ENCODE peak calls at places on chromosome 3, in nine cellular contexts. X is uterus, O is Peyer's patch, V is transverse colon, S is heart left ventricle, W is K562, C is ovary, I is A549, F is spleen. J is an unnamed sample.

GRCh38 chr3:112884678-112885290 is 38.1 kb upstream of the CD200R1L start:
- DNase-seq in X (no peak), O (no peak), V (no peak), S (no peak), W (no peak), C (no peak), I (no peak), F (no peak), J (no peak)

GRCh38 chr3:143119974-143120715 is 574 bp downstream of the CHST2 start:
- DNase-seq in X (no peak), O (peak), V (peak), S (peak), W (peak), C (no peak), I (peak), F (peak), J (no peak)

GRCh38 chr3:83011471-83011870 is 1250.0 kb upstream of the GBE1 start:
- DNase-seq in X (no peak), O (no peak), V (no peak), S (no peak), W (no peak), C (no peak), I (no peak), F (no peak), J (no peak)

GRCh38 chr3:66485291-66485968 is 15.4 kb downstream of the LRIG1 start:
- DNase-seq in X (no peak), O (peak), V (no peak), S (no peak), W (no peak), C (peak), I (no peak), F (no peak), J (no peak)

GRCh38 chr3:97821413-97821809 is 400 bp upstream of the CRYBG3 start:
- DNase-seq in X (no peak), O (peak), V (peak), S (peak), W (no peak), C (peak), I (no peak), F (peak), J (no peak)

GRCh38 chr3:123700791-123701712 is 116.2 kb upstream of the HACD2 start:
- DNase-seq in X (peak), O (no peak), V (peak), S (no peak), W (no peak), C (peak), I (no peak), F (no peak), J (no peak)

GRCh38 chr3:9308298-9308990 is 54.4 kb upstream of the THUMPD3 start:
- DNase-seq in X (no peak), O (no peak), V (no peak), S (no peak), W (no peak), C (no peak), I (no peak), F (no peak), J (no peak)

GRCh38 chr3:57706462-57706861 is 13.6 kb upstream of the DENND6A start:
- DNase-seq in X (no peak), O (no peak), V (no peak), S (no peak), W (no peak), C (no peak), I (peak), F (no peak), J (peak)

GRCh38 chr3:32959370-32959769 is 7.9 kb downstream of the CCR4 start:
- DNase-seq in X (no peak), O (no peak), V (no peak), S (no peak), W (no peak), C (no peak), I (no peak), F (no peak), J (no peak)

GRCh38 chr3:135444058-135444457 is 521.5 kb upstream of the PPP2R3A start:
- DNase-seq in X (no peak), O (no peak), V (no peak), S (no peak), W (no peak), C (no peak), I (no peak), F (no peak), J (no peak)

GRCh38 chr3:140292684-140293083 is 357.7 kb downstream of the CLSTN2 start:
- DNase-seq in X (peak), O (no peak), V (no peak), S (peak), W (no peak), C (peak), I (no peak), F (no peak), J (no peak)

GRCh38 chr3:128946411-128946810 is 47.5 kb downstream of the CFAP92 start:
- DNase-seq in X (no peak), O (no peak), V (no peak), S (no peak), W (no peak), C (no peak), I (no peak), F (no peak), J (no peak)

GRCh38 chr3:17942856-17943255 is 200.4 kb upstream of the TBC1D5 start:
- DNase-seq in X (no peak), O (no peak), V (no peak), S (no peak), W (no peak), C (no peak), I (no peak), F (no peak), J (no peak)

GRCh38 chr3:187935623-187936156 is 190.4 kb upstream of the BCL6 start:
- DNase-seq in X (no peak), O (peak), V (peak), S (no peak), W (no peak), C (no peak), I (no peak), F (peak), J (no peak)

GRCh38 chr3:167198949-167199348 is 181.1 kb downstream of the ZBBX start:
- DNase-seq in X (no peak), O (no peak), V (no peak), S (no peak), W (no peak), C (no peak), I (no peak), F (no peak), J (no peak)

GRCh38 chr3:128243602-128244504 is 90.6 kb downstream of the EEFSEC start:
- DNase-seq in X (no peak), O (no peak), V (no peak), S (no peak), W (no peak), C (no peak), I (no peak), F (no peak), J (no peak)

GRCh38 chr3:96877510-96877909 is 63.1 kb downstream of the EPHA6 start:
- DNase-seq in X (no peak), O (no peak), V (no peak), S (no peak), W (no peak), C (no peak), I (no peak), F (no peak), J (no peak)

GRCh38 chr3:87855626-87856025 is 203.2 kb downstream of the CGGBP1 start:
- DNase-seq in X (no peak), O (no peak), V (no peak), S (no peak), W (no peak), C (no peak), I (peak), F (no peak), J (no peak)

GRCh38 chr3:123739146-123739545 is 145.0 kb downstream of the MYLK start:
- DNase-seq in X (no peak), O (no peak), V (no peak), S (no peak), W (no peak), C (no peak), I (no peak), F (no peak), J (no peak)

GRCh38 chr3:3015472-3016089 is 94.6 kb downstream of the IL5RA start:
- DNase-seq in X (no peak), O (no peak), V (no peak), S (no peak), W (no peak), C (no peak), I (peak), F (no peak), J (peak)

GRCh38 chr3:64591606-64592005 is 96.2 kb downstream of the ADAMTS9 start:
- DNase-seq in X (no peak), O (no peak), V (no peak), S (no peak), W (no peak), C (no peak), I (no peak), F (no peak), J (no peak)

GRCh38 chr3:114880078-114880477 is 267.0 kb downstream of the ZBTB20 start:
- DNase-seq in X (no peak), O (no peak), V (no peak), S (no peak), W (no peak), C (peak), I (peak), F (no peak), J (peak)

GRCh38 chr3:9669720-9670432 is 20.6 kb downstream of the MTMR14 start:
- DNase-seq in X (no peak), O (no peak), V (no peak), S (no peak), W (no peak), C (peak), I (no peak), F (peak), J (no peak)

GRCh38 chr3:185677146-185677829 is 91.2 kb downstream of the SENP2 start:
- DNase-seq in X (no peak), O (no peak), V (no peak), S (no peak), W (peak), C (no peak), I (peak), F (no peak), J (peak)

GRCh38 chr3:33144433-33144832 is 30.6 kb downstream of the CRTAP start:
- DNase-seq in X (no peak), O (no peak), V (no peak), S (no peak), W (peak), C (no peak), I (peak), F (no peak), J (no peak)

GRCh38 chr3:38496131-38496910 is at the start of gene EXOG:
- DNase-seq in X (peak), O (peak), V (peak), S (peak), W (peak), C (peak), I (peak), F (peak), J (peak)

GRCh38 chr3:108486910-108487309 is 23.5 kb downstream of the MYH15 start:
- DNase-seq in X (no peak), O (no peak), V (no peak), S (no peak), W (no peak), C (no peak), I (peak), F (no peak), J (no peak)

GRCh38 chr3:142086581-142087090 is 62.7 kb downstream of the TFDP2 start:
- DNase-seq in X (no peak), O (peak), V (peak), S (no peak), W (no peak), C (no peak), I (peak), F (no peak), J (no peak)

GRCh38 chr3:172397716-172398405 is 50.4 kb downstream of the GHSR start:
- DNase-seq in X (no peak), O (no peak), V (no peak), S (no peak), W (no peak), C (no peak), I (peak), F (no peak), J (no peak)

GRCh38 chr3:10287936-10288574 is 4.7 kb downstream of the GHRL start:
- DNase-seq in X (no peak), O (no peak), V (no peak), S (no peak), W (no peak), C (no peak), I (no peak), F (no peak), J (no peak)

GRCh38 chr3:101852315-101852714 is 3.0 kb downstream of the NFKBIZ start:
- DNase-seq in X (no peak), O (no peak), V (no peak), S (no peak), W (no peak), C (no peak), I (no peak), F (no peak), J (no peak)

GRCh38 chr3:101854608-101855304 is 5.4 kb downstream of the NFKBIZ start:
- DNase-seq in X (no peak), O (no peak), V (no peak), S (no peak), W (no peak), C (no peak), I (peak), F (no peak), J (no peak)

GRCh38 chr3:101852983-101853382 is 3.7 kb downstream of the NFKBIZ start:
- DNase-seq in X (no peak), O (no peak), V (no peak), S (no peak), W (no peak), C (no peak), I (no peak), F (no peak), J (no peak)

GRCh38 chr3:101853971-101854370 is 4.7 kb downstream of the NFKBIZ start:
- DNase-seq in X (no peak), O (no peak), V (no peak), S (no peak), W (no peak), C (no peak), I (no peak), F (no peak), J (no peak)

DNA sequence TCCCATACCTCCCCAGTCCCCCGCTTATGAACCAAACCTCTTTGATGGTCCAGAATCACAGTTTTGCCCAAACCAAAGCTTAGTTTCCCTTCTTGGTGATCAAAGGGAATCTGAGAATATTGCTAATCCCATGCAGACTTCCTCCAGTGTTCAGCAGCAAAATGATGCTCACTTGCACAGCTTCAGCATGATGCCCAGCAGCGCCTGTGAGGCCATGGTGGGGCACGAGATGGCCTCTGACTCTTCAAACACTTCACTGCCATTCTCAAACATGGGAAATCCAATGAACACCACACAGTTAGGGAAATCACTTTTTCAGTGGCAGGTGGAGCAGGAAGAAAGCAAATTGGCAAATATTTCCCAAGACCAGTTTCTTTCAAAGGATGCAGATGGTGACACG is 4.2 kb downstream of the NFKBIZ start:
- DNase-seq in X (no peak), O (no peak), V (no peak), S (no peak), W (no peak), C (no peak), I (no peak), F (no peak), J (no peak)
- TF ChIP-seq POLR2A in X (no peak), O (no peak), V (no peak), S (no peak), W (no peak), C (no peak), I (no peak), F (no peak), J (no peak)

GRCh38 chr3:49121244-49121671 is 635 bp upstream of the USP19 start:
- DNase-seq in X (no peak), O (peak), V (no peak), S (peak), W (no peak), C (no peak), I (no peak), F (no peak), J (no peak)

GRCh38 chr3:49122022-49122421 is 1.4 kb upstream of the USP19 start:
- DNase-seq in X (no peak), O (no peak), V (no peak), S (no peak), W (no peak), C (no peak), I (no peak), F (no peak), J (no peak)

GRCh38 chr3:49120096-49120437 is 556 bp downstream of the USP19 start:
- DNase-seq in X (no peak), O (no peak), V (no peak), S (no peak), W (no peak), C (no peak), I (no peak), F (no peak), J (no peak)

GRCh38 chr3:49119439-49119838 is 1.2 kb downstream of the USP19 start:
- DNase-seq in X (no peak), O (no peak), V (no peak), S (no peak), W (no peak), C (no peak), I (no peak), F (no peak), J (no peak)

GRCh38 chr3:49120438-49121135 is at the start of gene USP19:
- DNase-seq in X (peak), O (peak), V (peak), S (peak), W (peak), C (peak), I (peak), F (peak), J (peak)
- TF ChIP-seq POLR2A in X (peak), O (peak), V (peak), S (peak), W (peak), C (peak), I (peak), F (no peak), J (peak)

GRCh38 chr3:42575137-42575741 is 6.5 kb downstream of the SEC22C start:
- DNase-seq in X (no peak), O (no peak), V (no peak), S (no peak), W (no peak), C (no peak), I (no peak), F (no peak), J (no peak)
- TF ChIP-seq POLR2A in X (no peak), O (no peak), V (no peak), S (no peak), W (no peak), C (no peak), I (no peak), F (no peak), J (no peak)

GRCh38 chr3:177604181-177604580 is 406.9 kb upstream of the TBL1XR1 start:
- DNase-seq in X (no peak), O (no peak), V (no peak), S (no peak), W (no peak), C (no peak), I (no peak), F (no peak), J (no peak)
- TF ChIP-seq POLR2A in X (no peak), O (no peak), V (no peak), S (no peak), W (no peak), C (no peak), I (no peak), F (no peak), J (no peak)

DNA sequence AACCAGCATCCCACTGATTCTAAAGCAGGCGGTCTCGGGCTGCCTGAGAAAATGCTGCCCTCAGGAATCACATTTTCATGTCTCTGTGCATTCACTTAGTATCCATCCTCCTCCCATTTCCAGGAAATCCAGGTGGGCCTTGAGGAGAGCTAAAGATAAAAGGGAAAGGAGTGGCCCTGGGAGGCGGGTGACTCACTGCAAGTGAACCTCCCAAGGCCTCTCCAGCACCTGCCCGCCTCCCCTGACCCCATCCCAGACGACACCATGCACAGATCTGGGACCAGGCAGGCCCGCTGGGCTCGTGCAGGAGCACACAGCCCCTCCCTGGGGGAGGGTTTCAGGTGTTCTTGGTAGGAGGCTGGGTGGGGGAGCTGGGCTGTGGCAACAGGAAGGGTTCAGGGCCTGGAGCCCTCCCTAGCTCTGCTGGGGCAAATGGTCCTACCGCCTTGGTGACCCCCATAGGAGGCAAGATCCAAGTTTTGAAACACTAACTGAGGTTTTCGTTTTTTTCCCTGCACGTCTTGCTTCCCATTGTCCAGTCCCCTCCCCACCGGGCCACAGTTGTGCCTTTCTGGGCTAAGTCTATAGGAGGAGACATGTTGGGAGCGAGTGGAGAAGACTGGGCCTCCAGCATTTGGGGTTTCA is 22.2 kb downstream of the MELTF start:
- DNase-seq in X (no peak), O (no peak), V (no peak), S (no peak), W (peak), C (no peak), I (no peak), F (peak), J (no peak)
- TF ChIP-seq POLR2A in X (no peak), O (no peak), V (no peak), S (no peak), W (no peak), C (no peak), I (no peak), F (no peak), J (no peak)

DNA sequence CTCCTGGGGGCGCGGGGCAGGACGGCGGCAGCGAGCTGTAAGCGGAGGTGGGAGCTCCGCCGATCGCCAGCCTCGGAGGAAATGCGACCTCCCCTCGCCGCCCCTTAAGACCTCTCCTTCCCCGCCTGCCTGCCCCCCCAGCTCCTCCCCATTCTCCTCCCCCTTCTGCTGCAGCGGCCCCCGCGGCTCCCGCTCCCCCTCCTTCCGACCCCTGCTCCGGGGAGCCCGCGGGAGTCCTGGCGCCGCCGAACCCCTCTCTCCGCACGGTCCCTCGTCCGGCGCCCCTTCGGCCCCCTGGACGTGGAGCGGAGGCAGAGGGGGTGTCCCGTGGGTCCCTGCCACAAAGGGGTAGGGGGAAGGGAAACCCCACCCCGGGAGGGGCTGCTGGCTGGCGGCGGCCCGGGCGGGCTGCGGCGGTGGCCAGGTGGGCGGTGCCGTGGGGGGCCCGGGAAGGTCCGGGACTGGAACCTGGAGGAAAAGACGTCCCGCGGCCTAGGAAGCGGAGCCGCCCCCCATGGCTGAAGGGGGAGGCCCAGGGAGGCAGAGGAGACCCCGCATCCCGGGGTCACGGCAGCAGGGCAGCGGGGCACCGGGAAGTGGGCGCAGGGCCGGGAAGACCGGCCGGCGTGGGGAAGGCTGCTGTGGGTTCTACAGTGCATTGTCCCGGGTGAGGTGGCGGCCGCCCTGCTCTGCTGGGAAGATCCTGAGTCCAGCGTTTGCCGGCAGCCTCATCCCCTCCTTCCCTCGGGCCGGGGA is at the start of gene FSTL1:
- DNase-seq in X (peak), O (peak), V (peak), S (peak), W (no peak), C (peak), I (no peak), F (peak), J (no peak)
- TF ChIP-seq POLR2A in X (no peak), O (no peak), V (peak), S (no peak), W (no peak), C (peak), I (peak), F (no peak), J (no peak)

DNA sequence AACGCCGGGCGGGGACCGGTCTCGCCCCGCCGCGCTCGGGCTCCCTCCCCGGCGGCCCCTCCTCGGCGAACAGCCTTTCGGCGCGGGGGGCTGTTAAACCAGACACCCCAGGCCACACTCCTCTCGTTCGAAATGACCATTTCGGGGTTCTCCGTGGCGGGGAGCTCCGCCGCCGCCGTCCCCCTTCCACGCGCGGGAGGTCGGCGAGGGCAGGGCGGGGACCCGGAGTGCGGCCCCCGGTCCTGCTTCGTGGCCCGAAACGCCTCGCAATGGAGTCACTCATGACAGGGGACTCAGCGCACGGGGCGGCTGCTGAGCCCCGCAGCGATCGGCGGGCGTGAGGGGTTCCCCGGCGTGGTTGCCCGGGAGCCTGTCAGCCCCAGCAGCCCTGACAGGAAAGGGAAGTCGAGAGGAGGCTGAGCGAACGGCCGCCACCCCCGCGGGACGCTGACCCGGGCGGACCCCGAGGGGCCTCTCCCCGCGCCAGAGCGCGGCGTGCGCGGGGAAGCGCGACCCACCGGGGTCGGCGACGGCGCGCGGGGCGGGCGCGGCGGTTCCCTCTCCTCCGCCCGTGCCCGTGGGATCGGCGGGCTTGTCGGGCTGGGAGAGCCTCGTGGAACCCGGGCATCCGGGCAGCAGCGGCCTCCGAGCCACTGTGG is 497 bp upstream of the PIGZ start:
- DNase-seq in X (no peak), O (peak), V (peak), S (no peak), W (peak), C (no peak), I (no peak), F (peak), J (no peak)
- TF ChIP-seq POLR2A in X (no peak), O (no peak), V (no peak), S (no peak), W (peak), C (no peak), I (no peak), F (no peak), J (no peak)

J was measured in HCT116.